ENCODE peak calls at places on chromosomes 6 and 20, in four cellular contexts. L is HCT116, A is GM23338, P is GM12878. Y is an unnamed sample.

GRCh38 chr6:47376930-47377329 is 67.2 kb upstream of the TNFRSF21 start:
- DNase-seq in P (no peak), A (no peak), L (no peak), Y (no peak)

GRCh38 chr6:30752164-30752927 is 8.0 kb upstream of the IER3 start:
- DNase-seq in P (no peak), A (no peak), L (peak; percentile 99), Y (peak; percentile 43)

GRCh38 chr6:43766964-43767461 is 3.0 kb upstream of the VEGFA start:
- DNase-seq in A (peak; percentile 36), P (no peak), L (no peak), Y (no peak)

GRCh38 chr6:18182568-18182967 is 27.3 kb downstream of the KDM1B start:
- DNase-seq in L (no peak), A (no peak), P (no peak), Y (no peak)

GRCh38 chr6:166957087-166957804 is 896 bp upstream of the RNASET2 start:
- DNase-seq in P (no peak), L (no peak), A (peak; percentile 52), Y (peak; percentile 62)

GRCh38 chr20:58967652-58968429 is 13.2 kb upstream of the NELFCD start:
- DNase-seq in L (no peak), A (no peak), P (no peak), Y (no peak)

GRCh38 chr6:103405321-103405720 is 1454.4 kb downstream of the HACE1 start:
- DNase-seq in A (peak; percentile 39), P (no peak), L (no peak), Y (no peak)

GRCh38 chr6:5135783-5136376 is 50.7 kb downstream of the PPP1R3G start:
- DNase-seq in L (peak; percentile 27), P (no peak), A (peak; percentile 86), Y (peak; percentile 62)

GRCh38 chr6:144266091-144266649 is 19.0 kb upstream of the UTRN start:
- DNase-seq in P (no peak), L (peak; percentile 64), A (peak; percentile 92), Y (no peak)

GRCh38 chr6:98094696-98095095 is 739.7 kb upstream of the POU3F2 start:
- DNase-seq in L (no peak), P (no peak), A (no peak), Y (no peak)

GRCh38 chr6:16437984-16438383 is 199.6 kb downstream of the GMPR start:
- DNase-seq in P (no peak), A (no peak), L (no peak), Y (no peak)

GRCh38 chr20:37990571-37991151 is 42.6 kb downstream of the TTI1 start:
- DNase-seq in L (no peak), P (peak; percentile 84), A (no peak), Y (peak; percentile 42)

GRCh38 chr6:41958022-41958856 is 16.6 kb upstream of the CCND3 start:
- DNase-seq in L (no peak), P (no peak), A (no peak), Y (no peak)

GRCh38 chr6:138107752-138108592 is 753 bp upstream of the PERP start:
- DNase-seq in L (peak; percentile 57), P (no peak), A (peak; percentile 59), Y (peak; percentile 45)

GRCh38 chr20:59749293-59749680 is 144.9 kb downstream of the PHACTR3 start:
- DNase-seq in P (no peak), A (no peak), L (no peak), Y (no peak)

GRCh38 chr6:98894810-98895209 is 52.9 kb downstream of the FBXL4 start:
- DNase-seq in L (no peak), A (no peak), P (no peak), Y (no peak)

GRCh38 chr6:92376711-92377110 is 1042.6 kb downstream of the EPHA7 start:
- DNase-seq in A (no peak), P (no peak), L (no peak), Y (no peak)

GRCh38 chr6:111242452-111242851 is 155.1 kb downstream of the SLC16A10 start:
- DNase-seq in L (no peak), A (no peak), P (no peak), Y (no peak)

GRCh38 chr6:63509652-63510352 is 62.5 kb upstream of the LOC128125822 start:
- DNase-seq in P (no peak), A (no peak), L (no peak), Y (no peak)

GRCh38 chr20:46749164-46749563 is 39.7 kb downstream of the SLC2A10 start:
- DNase-seq in L (no peak), A (no peak), P (no peak), Y (no peak)

GRCh38 chr20:29689411-29690225 is 1567.8 kb upstream of the DEFB115 start:
- DNase-seq in P (no peak), L (no peak), A (no peak), Y (peak; percentile 66)

GRCh38 chr20:41048475-41049242 is 20.0 kb downstream of the TOP1 start:
- DNase-seq in P (no peak), L (no peak), A (peak; percentile 31), Y (no peak)

GRCh38 chr6:169165561-169166300 is 87.9 kb downstream of the THBS2 start:
- DNase-seq in P (no peak), L (no peak), A (no peak), Y (no peak)

GRCh38 chr6:143941852-143942627 is 66.0 kb downstream of the PLAGL1 start:
- DNase-seq in P (no peak), A (peak; percentile 97), L (peak; percentile 51), Y (peak; percentile 86)

GRCh38 chr6:56772737-56773184 is 130.1 kb upstream of the DST start:
- DNase-seq in P (no peak), L (no peak), A (peak; percentile 65), Y (no peak)

GRCh38 chr6:44177691-44178423 is 19.2 kb downstream of the CAPN11 start:
- DNase-seq in P (no peak), A (no peak), L (no peak), Y (no peak)

GRCh38 chr6:166415306-166415705 is 32.6 kb upstream of the MPC1 start:
- DNase-seq in L (no peak), A (no peak), P (no peak), Y (no peak)

GRCh38 chr6:139472341-139473038 is 98.0 kb upstream of the CITED2 start:
- DNase-seq in P (no peak), A (no peak), L (no peak), Y (no peak)

GRCh38 chr6:66930559-66931290 is 1223.7 kb upstream of the EYS start:
- DNase-seq in L (no peak), A (no peak), P (no peak), Y (no peak)

DNA sequence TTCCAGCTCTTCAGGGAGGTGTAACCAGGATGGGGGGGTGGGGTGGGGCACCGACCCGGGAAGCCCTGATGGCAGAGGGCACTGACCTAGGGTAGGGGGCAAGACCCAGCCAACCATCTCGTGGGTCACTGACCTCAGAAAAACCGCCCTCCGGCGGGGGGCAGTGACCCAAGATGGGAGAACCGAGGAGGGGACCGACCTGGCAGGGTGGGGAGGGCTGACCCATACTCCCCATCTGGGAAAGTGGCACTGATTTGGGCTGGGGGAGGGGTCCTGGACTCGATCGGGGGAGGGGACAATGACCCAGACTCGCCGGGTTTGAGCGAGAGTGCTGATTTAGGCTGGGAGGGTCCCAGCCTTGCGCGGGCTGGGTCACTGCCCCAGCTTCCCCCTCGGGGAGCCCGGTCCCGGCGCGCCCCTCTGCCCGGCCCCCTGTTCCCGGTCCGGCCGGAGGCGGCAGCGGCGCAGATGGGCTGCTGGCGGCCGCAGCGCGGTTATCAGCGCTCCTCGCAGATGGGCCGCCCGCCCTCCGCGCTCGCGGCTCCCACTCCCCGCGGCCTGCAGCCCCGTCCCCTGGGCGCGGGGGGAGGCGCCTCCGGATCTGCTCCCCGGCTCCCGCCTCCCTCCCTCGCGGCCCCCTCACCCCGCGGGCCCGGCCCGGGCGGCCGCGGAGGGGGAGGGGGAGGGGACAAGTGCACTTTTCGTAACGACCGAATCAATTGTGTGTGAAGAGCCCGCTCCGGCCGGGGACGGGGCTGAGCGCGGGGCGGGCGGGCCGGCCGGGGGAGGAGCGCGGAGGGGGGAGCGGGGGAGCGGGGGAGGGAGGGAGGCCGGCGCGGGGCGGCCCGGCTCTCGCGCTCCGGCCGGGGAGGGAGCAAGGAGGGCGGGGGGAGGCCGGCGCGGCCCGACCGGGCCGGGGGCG is 2.2 kb downstream of the NOL4L start:
- DNase-seq in P (no peak), A (peak; percentile 82), L (no peak), Y (peak; percentile 70)
- TF ChIP-seq EZH2 in P (no peak), A (no peak), L (no peak), Y (no peak)

DNA sequence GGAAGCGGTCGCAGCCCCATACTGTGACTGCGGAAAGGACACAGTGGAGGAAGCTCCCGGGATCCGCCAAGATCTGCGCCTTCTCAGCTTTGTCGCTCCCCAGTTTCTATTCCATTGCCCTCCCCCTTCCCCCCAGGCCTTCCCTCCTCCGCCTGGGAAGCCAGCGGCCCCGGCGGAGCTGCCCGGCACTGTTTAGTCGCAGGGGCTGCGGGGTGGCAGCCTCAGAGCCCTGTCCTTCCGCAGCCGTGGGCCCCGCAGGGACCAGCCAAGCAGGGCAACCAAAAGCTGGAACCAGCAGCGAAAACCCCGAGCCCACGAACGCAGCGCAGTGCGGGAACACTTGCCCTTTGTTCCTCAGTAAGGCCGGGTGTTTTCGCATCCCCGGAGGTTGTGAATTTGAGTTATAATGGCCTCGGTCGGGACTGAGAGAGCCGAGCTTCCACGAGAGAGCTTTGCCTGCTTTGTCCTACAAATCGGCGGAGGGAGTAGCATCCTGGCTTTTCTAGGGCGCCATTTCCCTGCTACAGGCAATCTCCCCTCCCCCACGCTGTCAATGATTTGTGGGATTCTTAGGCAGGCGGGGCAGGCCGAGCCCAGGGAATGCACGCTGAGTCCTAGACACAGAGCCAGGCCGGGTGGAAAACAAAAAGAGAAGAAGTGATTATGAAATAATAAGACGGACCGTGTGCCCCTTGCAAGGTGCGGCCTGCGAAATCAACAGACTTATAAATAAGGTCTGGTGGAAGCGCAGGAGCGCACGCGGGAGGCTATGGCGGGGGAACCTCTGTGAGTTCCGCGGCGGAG is 4.0 kb upstream of the TUBB2B start:
- DNase-seq in P (no peak), A (peak; percentile 93), L (no peak), Y (no peak)
- TF ChIP-seq REST in P (no peak), A (no peak), L (no peak), Y (no peak)

GRCh38 chr6:25138697-25139051 is 140.5 kb upstream of the CARMIL1 start:
- DNase-seq in P (no peak), L (no peak), A (no peak), Y (no peak)
- H3K4me3 ChIP-seq in P (peak overlapping the region; percentile 74), L (no peak overlapping the region), A (no peak overlapping the region), Y (no peak overlapping the region)

GRCh38 chr20:36303831-36304230 is 2.3 kb upstream of the DLGAP4 start:
- DNase-seq in L (no peak), A (no peak), P (no peak), Y (no peak)

GRCh38 chr20:36307412-36308317 is 1.5 kb downstream of the DLGAP4 start:
- DNase-seq in A (peak; percentile 38), P (no peak), L (no peak), Y (no peak)

GRCh38 chr20:36304786-36305495 is 1.2 kb upstream of the DLGAP4 start:
- DNase-seq in A (no peak), P (no peak), L (no peak), Y (no peak)

GRCh38 chr20:36306557-36307411 is 645 bp downstream of the DLGAP4 start:
- DNase-seq in L (no peak), P (no peak), A (peak; percentile 45), Y (no peak)

GRCh38 chr20:36305602-36306556 is at the start of gene DLGAP4:
- DNase-seq in A (peak; percentile 72), L (no peak), P (no peak), Y (peak; percentile 57)
- TF ChIP-seq EZH2 in A (peak; percentile 29), L (no peak), P (no peak), Y (no peak)

GRCh38 chr6:136471372-136471771 is 78.8 kb downstream of the MAP7 start:
- DNase-seq in P (no peak), L (no peak), A (peak; percentile 57), Y (no peak)
- TF ChIP-seq REST in P (peak; percentile 69), L (peak; percentile 44), A (peak; percentile 76), Y (peak; percentile 92)